ENCODE peak calls at places on chromosomes 1 and 21, in seven cellular contexts. One of them, this sample, is unnamed. For H3K4me1, the result is how much of the 10 kb centered on the place peaks cover.

GRCh38 chr1:60972841-60973364 is 109.5 kb upstream of the NFIA start:
- DNase-seq in aorta: no peak
- DNase-seq in mesendoderm: peak
- DNase-seq in CD4-positive, CD25-positive, alpha-beta regulatory T cell: no peak
- DNase-seq in body of pancreas: no peak
- DNase-seq in CD4-positive, alpha-beta memory T cell: no peak
- DNase-seq in cardiac muscle cell: no peak
- DNase-seq in this sample: no peak

GRCh38 chr1:7770620-7770938 is 517 bp upstream of the VAMP3 start:
- DNase-seq in CD4-positive, CD25-positive, alpha-beta regulatory T cell: no peak
- DNase-seq in CD4-positive, alpha-beta memory T cell: no peak
- DNase-seq in body of pancreas: peak
- DNase-seq in aorta: no peak
- DNase-seq in mesendoderm: no peak
- DNase-seq in cardiac muscle cell: no peak
- DNase-seq in this sample: no peak

GRCh38 chr1:29711582-29712274 is 475.4 kb downstream of the PTPRU start:
- DNase-seq in CD4-positive, alpha-beta memory T cell: no peak
- DNase-seq in body of pancreas: peak
- DNase-seq in mesendoderm: no peak
- DNase-seq in aorta: no peak
- DNase-seq in cardiac muscle cell: no peak
- DNase-seq in CD4-positive, CD25-positive, alpha-beta regulatory T cell: no peak
- DNase-seq in this sample: no peak

GRCh38 chr1:57674803-57675202 is 250.9 kb upstream of the DAB1 start:
- DNase-seq in aorta: no peak
- DNase-seq in CD4-positive, CD25-positive, alpha-beta regulatory T cell: no peak
- DNase-seq in body of pancreas: no peak
- DNase-seq in mesendoderm: peak
- DNase-seq in CD4-positive, alpha-beta memory T cell: no peak
- DNase-seq in cardiac muscle cell: no peak
- DNase-seq in this sample: no peak

GRCh38 chr1:117061986-117062415 is 1.9 kb downstream of the TTF2 start:
- DNase-seq in CD4-positive, CD25-positive, alpha-beta regulatory T cell: peak
- DNase-seq in cardiac muscle cell: no peak
- DNase-seq in mesendoderm: no peak
- DNase-seq in body of pancreas: no peak
- DNase-seq in aorta: no peak
- DNase-seq in CD4-positive, alpha-beta memory T cell: no peak
- DNase-seq in this sample: no peak

GRCh38 chr1:207958376-207959139 is 47.6 kb upstream of the CD34 start:
- DNase-seq in mesendoderm: no peak
- DNase-seq in CD4-positive, CD25-positive, alpha-beta regulatory T cell: no peak
- DNase-seq in body of pancreas: no peak
- DNase-seq in CD4-positive, alpha-beta memory T cell: no peak
- DNase-seq in cardiac muscle cell: no peak
- DNase-seq in aorta: no peak
- DNase-seq in this sample: no peak

GRCh38 chr1:243323481-243323880 is 67.6 kb downstream of the SDCCAG8 start:
- DNase-seq in CD4-positive, alpha-beta memory T cell: no peak
- DNase-seq in CD4-positive, CD25-positive, alpha-beta regulatory T cell: no peak
- DNase-seq in body of pancreas: no peak
- DNase-seq in aorta: no peak
- DNase-seq in cardiac muscle cell: no peak
- DNase-seq in mesendoderm: no peak
- DNase-seq in this sample: no peak

GRCh38 chr1:90709535-90709934 is 7.6 kb downstream of the BARHL2 start:
- DNase-seq in aorta: no peak
- DNase-seq in CD4-positive, CD25-positive, alpha-beta regulatory T cell: no peak
- DNase-seq in cardiac muscle cell: no peak
- DNase-seq in CD4-positive, alpha-beta memory T cell: no peak
- DNase-seq in body of pancreas: no peak
- DNase-seq in mesendoderm: no peak
- DNase-seq in this sample: no peak

GRCh38 chr1:14875781-14876564 is 277.5 kb downstream of the KAZN start:
- DNase-seq in body of pancreas: peak
- DNase-seq in aorta: no peak
- DNase-seq in CD4-positive, CD25-positive, alpha-beta regulatory T cell: no peak
- DNase-seq in cardiac muscle cell: no peak
- DNase-seq in mesendoderm: peak
- DNase-seq in CD4-positive, alpha-beta memory T cell: no peak
- DNase-seq in this sample: no peak

GRCh38 chr21:37059181-37059580 is 13.7 kb downstream of the PIGP start:
- DNase-seq in cardiac muscle cell: no peak
- DNase-seq in aorta: no peak
- DNase-seq in mesendoderm: no peak
- DNase-seq in body of pancreas: no peak
- DNase-seq in CD4-positive, alpha-beta memory T cell: no peak
- DNase-seq in CD4-positive, CD25-positive, alpha-beta regulatory T cell: no peak
- DNase-seq in this sample: no peak

GRCh38 chr1:89844236-89844807 is 23.5 kb downstream of the LRRC8D start:
- DNase-seq in CD4-positive, CD25-positive, alpha-beta regulatory T cell: peak
- DNase-seq in body of pancreas: no peak
- DNase-seq in CD4-positive, alpha-beta memory T cell: no peak
- DNase-seq in aorta: no peak
- DNase-seq in mesendoderm: no peak
- DNase-seq in cardiac muscle cell: no peak
- DNase-seq in this sample: no peak

GRCh38 chr1:64013395-64013794 is 190.0 kb upstream of the UBE2U start:
- DNase-seq in CD4-positive, CD25-positive, alpha-beta regulatory T cell: no peak
- DNase-seq in aorta: no peak
- DNase-seq in cardiac muscle cell: no peak
- DNase-seq in CD4-positive, alpha-beta memory T cell: no peak
- DNase-seq in body of pancreas: no peak
- DNase-seq in mesendoderm: peak
- DNase-seq in this sample: no peak

GRCh38 chr1:80987106-80987505 is 813.6 kb upstream of the ADGRL2 start:
- DNase-seq in aorta: no peak
- DNase-seq in mesendoderm: peak
- DNase-seq in CD4-positive, alpha-beta memory T cell: no peak
- DNase-seq in CD4-positive, CD25-positive, alpha-beta regulatory T cell: no peak
- DNase-seq in body of pancreas: no peak
- DNase-seq in cardiac muscle cell: no peak
- DNase-seq in this sample: no peak

GRCh38 chr1:236747311-236747956 is 47.7 kb upstream of the MTR start:
- DNase-seq in cardiac muscle cell: no peak
- DNase-seq in mesendoderm: no peak
- DNase-seq in CD4-positive, CD25-positive, alpha-beta regulatory T cell: no peak
- DNase-seq in body of pancreas: no peak
- DNase-seq in aorta: no peak
- DNase-seq in CD4-positive, alpha-beta memory T cell: no peak
- DNase-seq in this sample: no peak

GRCh38 chr1:226059709-226060108 is 2.8 kb upstream of the H3-3A start:
- DNase-seq in cardiac muscle cell: no peak
- DNase-seq in aorta: no peak
- DNase-seq in CD4-positive, alpha-beta memory T cell: no peak
- DNase-seq in body of pancreas: no peak
- DNase-seq in CD4-positive, CD25-positive, alpha-beta regulatory T cell: no peak
- DNase-seq in mesendoderm: no peak
- DNase-seq in this sample: no peak

GRCh38 chr1:228338521-228339051 is 68.0 kb downstream of the TRIM11 start:
- DNase-seq in cardiac muscle cell: no peak
- DNase-seq in CD4-positive, CD25-positive, alpha-beta regulatory T cell: no peak
- DNase-seq in mesendoderm: no peak
- DNase-seq in body of pancreas: no peak
- DNase-seq in aorta: peak
- DNase-seq in CD4-positive, alpha-beta memory T cell: no peak
- DNase-seq in this sample: no peak

GRCh38 chr21:28333455-28334108 is 659.1 kb downstream of the LTN1 start:
- DNase-seq in aorta: no peak
- DNase-seq in cardiac muscle cell: no peak
- DNase-seq in CD4-positive, CD25-positive, alpha-beta regulatory T cell: no peak
- DNase-seq in mesendoderm: no peak
- DNase-seq in body of pancreas: no peak
- DNase-seq in CD4-positive, alpha-beta memory T cell: no peak
- DNase-seq in this sample: no peak

GRCh38 chr1:54380285-54380882 is 25.8 kb downstream of the SSBP3 start:
- DNase-seq in mesendoderm: no peak
- DNase-seq in cardiac muscle cell: no peak
- DNase-seq in CD4-positive, CD25-positive, alpha-beta regulatory T cell: no peak
- DNase-seq in CD4-positive, alpha-beta memory T cell: no peak
- DNase-seq in aorta: no peak
- DNase-seq in body of pancreas: no peak
- DNase-seq in this sample: no peak
- H3K4me1 ChIP-seq in mesendoderm: under half
- H3K4me1 ChIP-seq in cardiac muscle cell: half or more
- H3K4me1 ChIP-seq in CD4-positive, CD25-positive, alpha-beta regulatory T cell: under half
- H3K4me1 ChIP-seq in CD4-positive, alpha-beta memory T cell: half or more
- H3K4me1 ChIP-seq in aorta: under half
- H3K4me1 ChIP-seq in body of pancreas: under half
- H3K4me1 ChIP-seq in this sample: under half

GRCh38 chr21:44701541-44701940 is 4.6 kb downstream of the KRTAP10-12 start:
- DNase-seq in aorta: no peak
- DNase-seq in mesendoderm: no peak
- DNase-seq in cardiac muscle cell: no peak
- DNase-seq in body of pancreas: no peak
- DNase-seq in CD4-positive, alpha-beta memory T cell: no peak
- DNase-seq in CD4-positive, CD25-positive, alpha-beta regulatory T cell: no peak
- DNase-seq in this sample: no peak

GRCh38 chr21:44703731-44704635 is 7.0 kb downstream of the KRTAP10-12 start:
- DNase-seq in CD4-positive, alpha-beta memory T cell: no peak
- DNase-seq in body of pancreas: no peak
- DNase-seq in CD4-positive, CD25-positive, alpha-beta regulatory T cell: no peak
- DNase-seq in aorta: no peak
- DNase-seq in mesendoderm: no peak
- DNase-seq in cardiac muscle cell: no peak
- DNase-seq in this sample: peak

GRCh38 chr21:44701023-44701400 is 4.0 kb downstream of the KRTAP10-12 start:
- DNase-seq in CD4-positive, CD25-positive, alpha-beta regulatory T cell: no peak
- DNase-seq in cardiac muscle cell: no peak
- DNase-seq in mesendoderm: no peak
- DNase-seq in body of pancreas: no peak
- DNase-seq in aorta: no peak
- DNase-seq in CD4-positive, alpha-beta memory T cell: no peak
- DNase-seq in this sample: no peak

GRCh38 chr21:44702973-44703730 is 6.2 kb downstream of the KRTAP10-12 start:
- DNase-seq in mesendoderm: no peak
- DNase-seq in CD4-positive, alpha-beta memory T cell: no peak
- DNase-seq in body of pancreas: no peak
- DNase-seq in CD4-positive, CD25-positive, alpha-beta regulatory T cell: no peak
- DNase-seq in cardiac muscle cell: no peak
- DNase-seq in aorta: no peak
- DNase-seq in this sample: no peak

GRCh38 chr21:44702111-44702972 is 5.4 kb downstream of the KRTAP10-12 start:
- DNase-seq in aorta: no peak
- DNase-seq in mesendoderm: no peak
- DNase-seq in body of pancreas: no peak
- DNase-seq in cardiac muscle cell: no peak
- DNase-seq in CD4-positive, alpha-beta memory T cell: no peak
- DNase-seq in CD4-positive, CD25-positive, alpha-beta regulatory T cell: no peak
- DNase-seq in this sample: no peak
- H3K4me1 ChIP-seq in aorta: under half
- H3K4me1 ChIP-seq in mesendoderm: under half
- H3K4me1 ChIP-seq in body of pancreas: under half
- H3K4me1 ChIP-seq in cardiac muscle cell: under half
- H3K4me1 ChIP-seq in CD4-positive, alpha-beta memory T cell: under half
- H3K4me1 ChIP-seq in CD4-positive, CD25-positive, alpha-beta regulatory T cell: under half
- H3K4me1 ChIP-seq in this sample: under half

DNA sequence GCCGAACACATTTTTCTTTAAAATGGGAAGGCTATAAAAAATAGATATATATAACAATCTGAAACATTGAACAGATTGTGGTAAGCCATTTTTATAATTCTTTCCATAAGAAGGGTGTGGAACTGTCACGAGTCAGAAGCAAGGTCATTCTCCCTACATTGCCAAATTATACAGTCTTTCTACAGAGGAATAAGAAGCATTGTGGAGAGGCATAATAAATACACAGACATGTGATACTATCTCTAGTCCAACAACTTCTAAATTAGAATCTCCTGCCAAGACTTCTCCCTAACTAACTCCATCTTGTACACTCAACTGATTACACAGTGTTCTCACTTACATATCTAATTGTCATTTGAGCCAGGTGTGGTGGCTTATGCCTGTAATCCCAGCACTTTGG is 228.0 kb downstream of the CENPF start:
- DNase-seq in CD4-positive, alpha-beta memory T cell: no peak
- DNase-seq in body of pancreas: no peak
- DNase-seq in cardiac muscle cell: no peak
- DNase-seq in mesendoderm: no peak
- DNase-seq in aorta: no peak
- DNase-seq in CD4-positive, CD25-positive, alpha-beta regulatory T cell: no peak
- DNase-seq in this sample: no peak
- H3K4me1 ChIP-seq in CD4-positive, alpha-beta memory T cell: under half
- H3K4me1 ChIP-seq in body of pancreas: under half
- H3K4me1 ChIP-seq in cardiac muscle cell: under half
- H3K4me1 ChIP-seq in mesendoderm: under half
- H3K4me1 ChIP-seq in aorta: under half
- H3K4me1 ChIP-seq in CD4-positive, CD25-positive, alpha-beta regulatory T cell: under half
- H3K4me1 ChIP-seq in this sample: under half

DNA sequence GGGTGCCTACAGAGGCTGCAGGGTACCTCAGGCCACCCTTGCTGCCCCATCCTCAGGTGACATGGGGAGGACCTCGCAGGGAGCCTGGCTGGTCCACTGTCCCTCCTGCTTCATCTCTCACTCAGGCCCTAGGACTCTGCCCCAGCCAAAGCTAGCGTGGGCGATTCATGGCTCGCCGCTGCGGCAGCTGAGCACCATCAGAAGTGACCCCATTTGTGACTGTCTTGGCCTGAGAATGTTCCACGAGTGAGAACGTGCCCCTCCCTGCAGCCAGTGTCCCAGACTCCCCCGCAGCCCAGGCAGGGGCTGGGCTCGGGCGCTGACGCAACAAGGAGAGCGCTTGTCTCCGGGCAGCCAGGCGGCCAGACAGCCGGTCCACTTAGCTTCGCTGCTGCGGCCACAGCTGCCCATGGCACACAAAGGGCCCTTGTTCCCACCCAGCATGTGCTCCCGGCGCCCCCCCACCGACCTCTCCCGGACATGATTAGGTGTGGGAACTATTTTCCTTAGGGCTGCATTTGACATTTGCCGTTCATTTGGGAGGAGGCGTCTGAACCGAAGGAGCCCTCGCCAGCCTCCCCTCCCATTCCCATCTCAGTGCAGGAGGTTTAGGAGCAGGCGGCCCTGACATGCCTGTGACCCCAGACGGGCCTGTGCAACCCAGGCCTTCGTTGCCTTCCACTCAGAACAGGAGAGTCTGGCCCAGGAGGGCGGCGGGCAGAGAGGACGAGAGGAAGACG is 19.3 kb upstream of the POFUT2 start:
- DNase-seq in cardiac muscle cell: no peak
- DNase-seq in CD4-positive, alpha-beta memory T cell: no peak
- DNase-seq in CD4-positive, CD25-positive, alpha-beta regulatory T cell: no peak
- DNase-seq in mesendoderm: no peak
- DNase-seq in body of pancreas: peak
- DNase-seq in aorta: peak
- DNase-seq in this sample: peak
- H3K4me1 ChIP-seq in cardiac muscle cell: under half
- H3K4me1 ChIP-seq in CD4-positive, alpha-beta memory T cell: under half
- H3K4me1 ChIP-seq in CD4-positive, CD25-positive, alpha-beta regulatory T cell: under half
- H3K4me1 ChIP-seq in mesendoderm: under half
- H3K4me1 ChIP-seq in body of pancreas: half or more
- H3K4me1 ChIP-seq in aorta: under half
- H3K4me1 ChIP-seq in this sample: under half